ENCODE peak calls at places on chromosomes 7 and 10, in nine cellular contexts. L is GM23338; H is CD8-positive, alpha-beta memory T cell; A is ascending aorta; E is mesendoderm; C is DND-41; B is hepatocyte; V is keratinocyte; W is AG04450. G is an unnamed sample.

GRCh38 chr7:613442-614140 is 93.9 kb upstream of the PDGFA start:
- DNase-seq in L (no peak), H (no peak), A (no peak), E (no peak), C (peak), B (no peak), V (peak), W (no peak), G (peak)

GRCh38 chr10:63464402-63465292 is 1.1 kb downstream of the JMJD1C start:
- DNase-seq in L (no peak), H (peak), A (no peak), E (no peak), C (no peak), B (peak), V (no peak), W (no peak), G (no peak)

GRCh38 chr10:118633801-118634200 is 38.4 kb upstream of the PRLHR start:
- DNase-seq in L (no peak), H (no peak), A (no peak), E (no peak), C (no peak), B (no peak), V (no peak), W (no peak), G (no peak)

GRCh38 chr10:31319602-31320178 is 674 bp downstream of the ZEB1 start:
- DNase-seq in L (peak), H (no peak), A (peak), E (no peak), C (no peak), B (peak), V (no peak), W (no peak), G (peak)

GRCh38 chr10:32332299-32332750 is 14.6 kb downstream of the EPC1 start:
- DNase-seq in L (no peak), H (peak), A (no peak), E (no peak), C (no peak), B (peak), V (no peak), W (no peak), G (no peak)

GRCh38 chr7:22589641-22590141 is 89.7 kb upstream of the STEAP1B start:
- DNase-seq in L (peak), H (no peak), A (peak), E (no peak), C (no peak), B (no peak), V (no peak), W (no peak), G (peak)

GRCh38 chr7:155869784-155870076 is 57.5 kb upstream of the SHH start:
- DNase-seq in L (no peak), H (no peak), A (peak), E (no peak), C (no peak), B (no peak), V (no peak), W (no peak), G (no peak)

GRCh38 chr10:112461029-112461887 is 14.2 kb downstream of the VTI1A start:
- DNase-seq in L (no peak), H (no peak), A (no peak), E (peak), C (peak), B (no peak), V (peak), W (peak), G (no peak)

GRCh38 chr7:156684251-156684650 is 43.7 kb downstream of the RNF32 start:
- DNase-seq in L (no peak), H (no peak), A (no peak), E (no peak), C (no peak), B (no peak), V (no peak), W (no peak), G (no peak)

GRCh38 chr10:123429631-123430257 is 236.4 kb upstream of the GPR26 start:
- DNase-seq in L (no peak), H (no peak), A (no peak), E (no peak), C (no peak), B (no peak), V (no peak), W (no peak), G (no peak)

GRCh38 chr10:86077871-86078638 is 288.5 kb downstream of the GRID1 start:
- DNase-seq in L (no peak), H (no peak), A (no peak), E (no peak), C (no peak), B (no peak), V (no peak), W (no peak), G (no peak)
- H3K27ac ChIP-seq in L (no peak), H (peak), A (no peak), E (no peak), C (no peak), B (peak), V (no peak), W (no peak), G (no peak)

GRCh38 chr7:133958822-133959221 is 168.3 kb upstream of the LRGUK start:
- DNase-seq in L (no peak), H (no peak), A (no peak), E (no peak), C (no peak), B (no peak), V (no peak), W (no peak), G (no peak)
- H3K27ac ChIP-seq in L (no peak), H (no peak), A (no peak), E (no peak), C (no peak), B (no peak), V (no peak), W (no peak), G (no peak)

GRCh38 chr7:87213801-87214200 is 5.7 kb downstream of the TMEM243 start:
- DNase-seq in L (no peak), H (no peak), A (no peak), E (peak), C (no peak), B (no peak), V (no peak), W (no peak), G (no peak)
- H3K27ac ChIP-seq in L (no peak), H (no peak), A (no peak), E (no peak), C (no peak), B (no peak), V (no peak), W (no peak), G (peak)

GRCh38 chr7:28773423-28774129 is 184.6 kb downstream of the TRIL start:
- DNase-seq in L (no peak), H (no peak), A (no peak), E (no peak), C (no peak), B (no peak), V (no peak), W (no peak), G (no peak)
- H3K27ac ChIP-seq in L (no peak), H (no peak), A (no peak), E (no peak), C (no peak), B (no peak), V (no peak), W (no peak), G (no peak)

GRCh38 chr10:65231148-65231547 is 1694.7 kb upstream of the LRRTM3 start:
- DNase-seq in L (peak), H (no peak), A (no peak), E (peak), C (no peak), B (no peak), V (no peak), W (no peak), G (no peak)
- H3K27ac ChIP-seq in L (no peak), H (no peak), A (no peak), E (no peak), C (no peak), B (no peak), V (no peak), W (no peak), G (no peak)

DNA sequence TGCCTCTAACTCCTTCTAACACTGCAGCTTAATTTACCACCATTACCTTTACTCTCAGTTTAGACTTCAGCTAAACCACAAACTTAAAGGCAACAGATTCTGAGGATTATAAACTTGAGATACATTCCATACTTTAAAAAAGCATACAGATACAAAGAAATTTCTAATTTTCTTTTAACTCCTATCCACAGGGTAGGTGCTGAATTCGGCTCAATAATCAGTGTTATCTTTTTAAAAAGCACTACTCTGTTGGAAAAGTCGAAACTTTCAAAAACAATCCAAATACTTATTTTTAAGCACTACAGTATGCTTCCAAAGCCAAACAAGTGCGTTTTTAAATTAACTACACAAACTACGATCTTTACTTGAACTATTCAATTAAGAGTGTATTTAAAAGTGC is 1.0 kb downstream of the SMNDC1 start:
- DNase-seq in L (no peak), H (no peak), A (no peak), E (no peak), C (no peak), B (no peak), V (no peak), W (no peak), G (no peak)
- H3K27ac ChIP-seq in L (no peak), H (peak), A (peak), E (no peak), C (peak), B (peak), V (peak), W (no peak), G (peak)

G was measured in left lung.